ENCODE peak calls at places on chromosomes 2 and 18, in six cellular contexts. One of them, this sample, is unnamed.

GRCh38 chr18:23155537-23155936 is 20.3 kb downstream of the CABLES1 start:
- DNase-seq in iris pigment epithelial cell: no peak
- DNase-seq in DMS 273 treated with DMSO at 0.1 percent for 48 hours: no peak
- DNase-seq in activated T-cell treated with anti-CD3 and anti-CD28 coated beads, Interleukin-2, amount 50 U/mL, for 1 hour: no peak
- DNase-seq in GM23338: no peak
- DNase-seq in GM12865: no peak
- DNase-seq in this sample: no peak

GRCh38 chr2:70959851-70960832 is 18.3 kb upstream of the ANKRD53 start:
- DNase-seq in GM23338: peak
- DNase-seq in DMS 273 treated with DMSO at 0.1 percent for 48 hours: no peak
- DNase-seq in GM12865: no peak
- DNase-seq in activated T-cell treated with anti-CD3 and anti-CD28 coated beads, Interleukin-2, amount 50 U/mL, for 1 hour: peak
- DNase-seq in iris pigment epithelial cell: no peak
- DNase-seq in this sample: no peak

GRCh38 chr2:69395866-69396265 is 8.8 kb upstream of the GFPT1 start:
- DNase-seq in GM23338: no peak
- DNase-seq in GM12865: no peak
- DNase-seq in iris pigment epithelial cell: no peak
- DNase-seq in activated T-cell treated with anti-CD3 and anti-CD28 coated beads, Interleukin-2, amount 50 U/mL, for 1 hour: no peak
- DNase-seq in DMS 273 treated with DMSO at 0.1 percent for 48 hours: no peak
- DNase-seq in this sample: no peak

GRCh38 chr2:171293661-171294060 is 133.0 kb upstream of the TLK1 start:
- DNase-seq in GM23338: no peak
- DNase-seq in iris pigment epithelial cell: no peak
- DNase-seq in DMS 273 treated with DMSO at 0.1 percent for 48 hours: no peak
- DNase-seq in GM12865: no peak
- DNase-seq in activated T-cell treated with anti-CD3 and anti-CD28 coated beads, Interleukin-2, amount 50 U/mL, for 1 hour: no peak
- DNase-seq in this sample: no peak

GRCh38 chr18:43563780-43564179 is 286.5 kb upstream of the SYT4 start:
- DNase-seq in DMS 273 treated with DMSO at 0.1 percent for 48 hours: no peak
- DNase-seq in GM12865: peak
- DNase-seq in activated T-cell treated with anti-CD3 and anti-CD28 coated beads, Interleukin-2, amount 50 U/mL, for 1 hour: no peak
- DNase-seq in iris pigment epithelial cell: peak
- DNase-seq in GM23338: peak
- DNase-seq in this sample: no peak

GRCh38 chr2:26448651-26449050 is 29.3 kb downstream of the OTOF start:
- DNase-seq in DMS 273 treated with DMSO at 0.1 percent for 48 hours: no peak
- DNase-seq in GM12865: no peak
- DNase-seq in GM23338: no peak
- DNase-seq in activated T-cell treated with anti-CD3 and anti-CD28 coated beads, Interleukin-2, amount 50 U/mL, for 1 hour: no peak
- DNase-seq in iris pigment epithelial cell: no peak
- DNase-seq in this sample: no peak

GRCh38 chr18:51321696-51322095 is 124.2 kb upstream of the MEX3C start:
- DNase-seq in iris pigment epithelial cell: no peak
- DNase-seq in activated T-cell treated with anti-CD3 and anti-CD28 coated beads, Interleukin-2, amount 50 U/mL, for 1 hour: no peak
- DNase-seq in GM23338: peak
- DNase-seq in GM12865: no peak
- DNase-seq in DMS 273 treated with DMSO at 0.1 percent for 48 hours: no peak
- DNase-seq in this sample: no peak

GRCh38 chr2:26605195-26605968 is 35.8 kb downstream of the CIB4 start:
- DNase-seq in iris pigment epithelial cell: peak
- DNase-seq in DMS 273 treated with DMSO at 0.1 percent for 48 hours: no peak
- DNase-seq in GM12865: peak
- DNase-seq in activated T-cell treated with anti-CD3 and anti-CD28 coated beads, Interleukin-2, amount 50 U/mL, for 1 hour: peak
- DNase-seq in GM23338: peak
- DNase-seq in this sample: no peak

GRCh38 chr2:55175254-55176093 is 56.6 kb downstream of the CLHC1 start:
- DNase-seq in DMS 273 treated with DMSO at 0.1 percent for 48 hours: peak
- DNase-seq in activated T-cell treated with anti-CD3 and anti-CD28 coated beads, Interleukin-2, amount 50 U/mL, for 1 hour: no peak
- DNase-seq in GM12865: peak
- DNase-seq in iris pigment epithelial cell: peak
- DNase-seq in GM23338: peak
- DNase-seq in this sample: no peak

GRCh38 chr2:154306261-154306970 is 392.1 kb upstream of the KCNJ3 start:
- DNase-seq in DMS 273 treated with DMSO at 0.1 percent for 48 hours: no peak
- DNase-seq in iris pigment epithelial cell: no peak
- DNase-seq in activated T-cell treated with anti-CD3 and anti-CD28 coated beads, Interleukin-2, amount 50 U/mL, for 1 hour: no peak
- DNase-seq in GM12865: no peak
- DNase-seq in GM23338: no peak
- DNase-seq in this sample: no peak

GRCh38 chr2:163856941-163857340 is 121.1 kb upstream of the FIGN start:
- DNase-seq in activated T-cell treated with anti-CD3 and anti-CD28 coated beads, Interleukin-2, amount 50 U/mL, for 1 hour: no peak
- DNase-seq in GM23338: no peak
- DNase-seq in GM12865: no peak
- DNase-seq in DMS 273 treated with DMSO at 0.1 percent for 48 hours: no peak
- DNase-seq in iris pigment epithelial cell: peak
- DNase-seq in this sample: no peak

GRCh38 chr2:200862532-200863000 is 1.9 kb downstream of the CLK1 start:
- DNase-seq in iris pigment epithelial cell: peak
- DNase-seq in GM12865: peak
- DNase-seq in GM23338: peak
- DNase-seq in DMS 273 treated with DMSO at 0.1 percent for 48 hours: no peak
- DNase-seq in activated T-cell treated with anti-CD3 and anti-CD28 coated beads, Interleukin-2, amount 50 U/mL, for 1 hour: peak
- DNase-seq in this sample: no peak

GRCh38 chr18:45730832-45731545 is 7.0 kb downstream of the SLC14A1 start:
- DNase-seq in iris pigment epithelial cell: peak
- DNase-seq in GM12865: no peak
- DNase-seq in GM23338: no peak
- DNase-seq in DMS 273 treated with DMSO at 0.1 percent for 48 hours: no peak
- DNase-seq in activated T-cell treated with anti-CD3 and anti-CD28 coated beads, Interleukin-2, amount 50 U/mL, for 1 hour: no peak
- DNase-seq in this sample: no peak

GRCh38 chr2:230067990-230068657 is 600 bp downstream of the SLC16A14 start:
- DNase-seq in iris pigment epithelial cell: peak
- DNase-seq in GM23338: peak
- DNase-seq in activated T-cell treated with anti-CD3 and anti-CD28 coated beads, Interleukin-2, amount 50 U/mL, for 1 hour: peak
- DNase-seq in DMS 273 treated with DMSO at 0.1 percent for 48 hours: no peak
- DNase-seq in GM12865: peak
- DNase-seq in this sample: peak

GRCh38 chr2:144357623-144358400 is 162.1 kb downstream of the ZEB2 start:
- DNase-seq in iris pigment epithelial cell: peak
- DNase-seq in activated T-cell treated with anti-CD3 and anti-CD28 coated beads, Interleukin-2, amount 50 U/mL, for 1 hour: no peak
- DNase-seq in GM23338: no peak
- DNase-seq in GM12865: peak
- DNase-seq in DMS 273 treated with DMSO at 0.1 percent for 48 hours: peak
- DNase-seq in this sample: no peak

GRCh38 chr2:48545244-48545643 is 15.3 kb downstream of the STON1 start:
- DNase-seq in iris pigment epithelial cell: no peak
- DNase-seq in DMS 273 treated with DMSO at 0.1 percent for 48 hours: no peak
- DNase-seq in GM12865: no peak
- DNase-seq in GM23338: peak
- DNase-seq in activated T-cell treated with anti-CD3 and anti-CD28 coated beads, Interleukin-2, amount 50 U/mL, for 1 hour: no peak
- DNase-seq in this sample: no peak

GRCh38 chr2:178863856-178864620 is 56.8 kb upstream of the TTN start:
- DNase-seq in GM12865: no peak
- DNase-seq in iris pigment epithelial cell: peak
- DNase-seq in GM23338: peak
- DNase-seq in activated T-cell treated with anti-CD3 and anti-CD28 coated beads, Interleukin-2, amount 50 U/mL, for 1 hour: no peak
- DNase-seq in DMS 273 treated with DMSO at 0.1 percent for 48 hours: no peak
- DNase-seq in this sample: no peak

GRCh38 chr2:25255745-25256485 is 85.8 kb downstream of the DNMT3A start:
- DNase-seq in GM23338: no peak
- DNase-seq in DMS 273 treated with DMSO at 0.1 percent for 48 hours: no peak
- DNase-seq in GM12865: no peak
- DNase-seq in iris pigment epithelial cell: no peak
- DNase-seq in activated T-cell treated with anti-CD3 and anti-CD28 coated beads, Interleukin-2, amount 50 U/mL, for 1 hour: no peak
- DNase-seq in this sample: no peak

GRCh38 chr2:9780368-9781130 is 62.7 kb upstream of the TAF1B start:
- DNase-seq in iris pigment epithelial cell: no peak
- DNase-seq in GM12865: peak
- DNase-seq in activated T-cell treated with anti-CD3 and anti-CD28 coated beads, Interleukin-2, amount 50 U/mL, for 1 hour: no peak
- DNase-seq in GM23338: no peak
- DNase-seq in DMS 273 treated with DMSO at 0.1 percent for 48 hours: no peak
- DNase-seq in this sample: no peak

GRCh38 chr2:96687711-96688640 is 45.4 kb downstream of the FER1L5 start:
- DNase-seq in activated T-cell treated with anti-CD3 and anti-CD28 coated beads, Interleukin-2, amount 50 U/mL, for 1 hour: no peak
- DNase-seq in GM23338: no peak
- DNase-seq in GM12865: no peak
- DNase-seq in DMS 273 treated with DMSO at 0.1 percent for 48 hours: no peak
- DNase-seq in iris pigment epithelial cell: no peak
- DNase-seq in this sample: peak

GRCh38 chr18:48613589-48613988 is 74.8 kb downstream of the CTIF start:
- DNase-seq in activated T-cell treated with anti-CD3 and anti-CD28 coated beads, Interleukin-2, amount 50 U/mL, for 1 hour: no peak
- DNase-seq in DMS 273 treated with DMSO at 0.1 percent for 48 hours: no peak
- DNase-seq in iris pigment epithelial cell: no peak
- DNase-seq in GM23338: peak
- DNase-seq in GM12865: no peak
- DNase-seq in this sample: no peak

GRCh38 chr2:196516541-196516940 is 123.0 kb upstream of the CCDC150 start:
- DNase-seq in GM12865: no peak
- DNase-seq in activated T-cell treated with anti-CD3 and anti-CD28 coated beads, Interleukin-2, amount 50 U/mL, for 1 hour: no peak
- DNase-seq in GM23338: no peak
- DNase-seq in DMS 273 treated with DMSO at 0.1 percent for 48 hours: no peak
- DNase-seq in iris pigment epithelial cell: no peak
- DNase-seq in this sample: no peak

GRCh38 chr2:70255637-70256314 is 2.2 kb upstream of the PCYOX1 start:
- DNase-seq in iris pigment epithelial cell: no peak
- DNase-seq in DMS 273 treated with DMSO at 0.1 percent for 48 hours: no peak
- DNase-seq in GM23338: no peak
- DNase-seq in activated T-cell treated with anti-CD3 and anti-CD28 coated beads, Interleukin-2, amount 50 U/mL, for 1 hour: no peak
- DNase-seq in GM12865: no peak
- DNase-seq in this sample: no peak

GRCh38 chr18:46097378-46097852 is 681 bp downstream of the ATP5F1A start:
- DNase-seq in DMS 273 treated with DMSO at 0.1 percent for 48 hours: no peak
- DNase-seq in GM12865: peak
- DNase-seq in activated T-cell treated with anti-CD3 and anti-CD28 coated beads, Interleukin-2, amount 50 U/mL, for 1 hour: no peak
- DNase-seq in iris pigment epithelial cell: no peak
- DNase-seq in GM23338: no peak
- DNase-seq in this sample: no peak

GRCh38 chr2:31987454-31987853 is 23.4 kb downstream of the MEMO1 start:
- DNase-seq in activated T-cell treated with anti-CD3 and anti-CD28 coated beads, Interleukin-2, amount 50 U/mL, for 1 hour: no peak
- DNase-seq in DMS 273 treated with DMSO at 0.1 percent for 48 hours: no peak
- DNase-seq in GM12865: no peak
- DNase-seq in GM23338: no peak
- DNase-seq in iris pigment epithelial cell: peak
- DNase-seq in this sample: no peak

GRCh38 chr18:2173464-2173863 is 397.8 kb downstream of the METTL4 start:
- DNase-seq in GM23338: peak
- DNase-seq in DMS 273 treated with DMSO at 0.1 percent for 48 hours: no peak
- DNase-seq in GM12865: no peak
- DNase-seq in activated T-cell treated with anti-CD3 and anti-CD28 coated beads, Interleukin-2, amount 50 U/mL, for 1 hour: no peak
- DNase-seq in iris pigment epithelial cell: peak
- DNase-seq in this sample: no peak

This sample was measured in Peyer's patch.